ENCODE peak calls at places on chromosome 14, in four cellular contexts. S is nucleus accumbens, W is GM13977, Q is lower lobe of right lung. N is an unnamed sample.
A peak's percentile ranks its signal among the peaks of the same experiment; 100 is the strongest.

GRCh38 chr14:36657409-36658090 is 4.1 kb upstream of the PAX9 start:
- DNase-seq in S (no peak), W (peak; percentile 28), Q (no peak), N (no peak)

GRCh38 chr14:21241218-21241819 is 27.9 kb downstream of the HNRNPC start:
- DNase-seq in S (no peak), W (no peak), Q (no peak), N (no peak)

GRCh38 chr14:70642313-70643235 is 858 bp downstream of the TTC9 start:
- DNase-seq in S (no peak), W (peak; percentile 63), Q (no peak), N (no peak)

GRCh38 chr14:22002860-22003284 is 329.3 kb upstream of the OR4E1 start:
- DNase-seq in S (no peak), W (no peak), Q (peak; percentile 47), N (no peak)

GRCh38 chr14:28515571-28515970 is 251.0 kb upstream of the FOXG1 start:
- DNase-seq in S (no peak), W (no peak), Q (no peak), N (peak; percentile 68)

GRCh38 chr14:34201909-34202622 is 251.2 kb upstream of the EGLN3 start:
- DNase-seq in S (no peak), W (no peak), Q (no peak), N (no peak)

GRCh38 chr14:90611936-90612335 is 204.3 kb downstream of the TTC7B start:
- DNase-seq in S (no peak), W (no peak), Q (no peak), N (peak; percentile 66)

GRCh38 chr14:64421166-64421565 is 33.0 kb downstream of the MTHFD1 start:
- DNase-seq in S (no peak), W (no peak), Q (no peak), N (no peak)

GRCh38 chr14:83887871-83888270 is 1642.1 kb upstream of the FLRT2 start:
- DNase-seq in S (no peak), W (no peak), Q (no peak), N (no peak)

GRCh38 chr14:58882577-58883018 is 244.8 kb downstream of the DACT1 start:
- DNase-seq in S (no peak), W (no peak), Q (no peak), N (no peak)

GRCh38 chr14:33916663-33917565 is 34.0 kb downstream of the EGLN3 start:
- DNase-seq in S (no peak), W (no peak), Q (no peak), N (peak; percentile 36)

GRCh38 chr14:59997496-59997895 is 77.6 kb downstream of the LRRC9 start:
- DNase-seq in S (no peak), W (no peak), Q (no peak), N (no peak)

GRCh38 chr14:97900187-97900586 is 1103.0 kb downstream of the VRK1 start:
- DNase-seq in S (no peak), W (no peak), Q (no peak), N (no peak)

GRCh38 chr14:70779667-70780066 is 29.6 kb downstream of the MAP3K9 start:
- DNase-seq in S (no peak), W (no peak), Q (no peak), N (no peak)

GRCh38 chr14:93939304-93940229 is 12.4 kb downstream of the FAM181A start:
- DNase-seq in S (peak; percentile 51), W (peak; percentile 91), Q (peak; percentile 88), N (no peak)

GRCh38 chr14:101005447-101005846 is 101.9 kb upstream of the RTL1 start:
- DNase-seq in S (no peak), W (peak; percentile 12), Q (peak; percentile 78), N (no peak)

GRCh38 chr14:54882521-54882920 is 20.1 kb downstream of the GCH1 start:
- DNase-seq in S (no peak), W (no peak), Q (no peak), N (no peak)

GRCh38 chr14:62436256-62436655 is 609.0 kb downstream of the KCNH5 start:
- DNase-seq in S (no peak), W (no peak), Q (no peak), N (no peak)

GRCh38 chr14:103121161-103121845 is 2.0 kb upstream of the TNFAIP2 start:
- DNase-seq in S (no peak), W (no peak), Q (peak; percentile 83), N (no peak)

GRCh38 chr14:61375218-61375617 is 53.8 kb downstream of the PRKCH start:
- DNase-seq in S (no peak), W (no peak), Q (no peak), N (no peak)

GRCh38 chr14:35818346-35819115 is 7.6 kb upstream of the BRMS1L start:
- DNase-seq in S (peak; percentile 2), W (peak; percentile 60), Q (no peak), N (no peak)

N was measured in pulmonary artery endothelial cell.